ENCODE peak calls at places on chromosomes 3 and 15, in seven cellular contexts. Q is endothelial cell of umbilical vein, W is heart right ventricle, Y is HCT116, Z is pancreas, S is psoas muscle, R is fibroblast of the aortic adventitia. N is an unnamed sample.
A peak's percentile ranks its signal among the peaks of the same experiment; 100 is the strongest.

GRCh38 chr15:79593119-79593869 is 161.2 kb downstream of the MINAR1 start:
- DNase-seq in Q (peak; percentile 3), W (no peak), Y (no peak), Z (no peak), S (no peak), R (peak; percentile 16), N (peak; percentile 8)

GRCh38 chr15:33852094-33852493 is 116.2 kb upstream of the CHRM5 start:
- DNase-seq in Q (no peak), W (no peak), Y (no peak), Z (no peak), S (no peak), R (peak; percentile 79), N (no peak)

GRCh38 chr3:121943434-121943833 is 49.2 kb downstream of the SLC15A2 start:
- DNase-seq in Q (no peak), W (no peak), Y (no peak), Z (no peak), S (no peak), R (no peak), N (no peak)

GRCh38 chr3:7917443-7918151 is 584.0 kb upstream of the LMCD1 start:
- DNase-seq in Q (no peak), W (no peak), Y (no peak), Z (no peak), S (no peak), R (no peak), N (no peak)

GRCh38 chr15:33700695-33701303 is 267.5 kb upstream of the CHRM5 start:
- DNase-seq in Q (peak; percentile 85), W (peak; percentile 52), Y (peak; percentile 67), Z (peak; percentile 79), S (peak; percentile 69), R (peak; percentile 83), N (peak; percentile 34)

GRCh38 chr15:92454525-92455105 is 60.9 kb downstream of the ST8SIA2 start:
- DNase-seq in Q (no peak), W (no peak), Y (no peak), Z (no peak), S (no peak), R (no peak), N (no peak)

GRCh38 chr15:33735637-33736247 is 232.6 kb upstream of the CHRM5 start:
- DNase-seq in Q (peak; percentile 32), W (no peak), Y (peak; percentile 26), Z (no peak), S (no peak), R (peak; percentile 54), N (no peak)

GRCh38 chr15:101068961-101069734 is 150.0 kb downstream of the LRRK1 start:
- DNase-seq in Q (peak; percentile 33), W (no peak), Y (no peak), Z (no peak), S (no peak), R (no peak), N (no peak)

GRCh38 chr3:129608087-129608935 is 1.8 kb upstream of the PLXND1 start:
- DNase-seq in Q (peak; percentile 59), W (peak; percentile 24), Y (no peak), Z (no peak), S (no peak), R (peak; percentile 46), N (no peak)

GRCh38 chr3:42872718-42873117 is 3.0 kb downstream of the CYP8B1 start:
- DNase-seq in Q (no peak), W (no peak), Y (no peak), Z (no peak), S (peak; percentile 26), R (peak; percentile 7), N (no peak)

GRCh38 chr3:127483902-127484591 is 106.5 kb downstream of the TPRA1 start:
- DNase-seq in Q (no peak), W (no peak), Y (no peak), Z (peak; percentile 29), S (no peak), R (no peak), N (no peak)

GRCh38 chr3:38227989-38228388 is 37.6 kb upstream of the SLC22A13 start:
- DNase-seq in Q (peak; percentile 41), W (no peak), Y (no peak), Z (no peak), S (no peak), R (peak; percentile 67), N (peak; percentile 35)

GRCh38 chr3:181363231-181363630 is 348.5 kb upstream of the SOX2 start:
- DNase-seq in Q (no peak), W (no peak), Y (no peak), Z (no peak), S (no peak), R (no peak), N (no peak)

GRCh38 chr3:130345487-130346079 is at the start of gene COL6A5:
- DNase-seq in Q (no peak), W (peak; percentile 3), Y (no peak), Z (peak; percentile 28), S (no peak), R (no peak), N (no peak)

GRCh38 chr3:13200951-13201350 is 127.7 kb upstream of the IQSEC1 start:
- DNase-seq in Q (no peak), W (no peak), Y (no peak), Z (no peak), S (no peak), R (no peak), N (no peak)

GRCh38 chr3:108127301-108127988 is 36.6 kb upstream of the CD47 start:
- DNase-seq in Q (no peak), W (no peak), Y (no peak), Z (no peak), S (no peak), R (no peak), N (no peak)

GRCh38 chr3:141303481-141304223 is 64.7 kb upstream of the ZBTB38 start:
- DNase-seq in Q (peak; percentile 86), W (no peak), Y (peak; percentile 51), Z (no peak), S (no peak), R (peak; percentile 92), N (peak; percentile 25)

GRCh38 chr3:14461748-14462324 is 59.4 kb downstream of the SLC6A6 start:
- DNase-seq in Q (peak; percentile 73), W (peak; percentile 51), Y (peak; percentile 32), Z (no peak), S (no peak), R (peak; percentile 77), N (no peak)

GRCh38 chr3:66220066-66220465 is 735 bp upstream of the SLC25A26 start:
- DNase-seq in Q (peak; percentile 24), W (no peak), Y (no peak), Z (no peak), S (no peak), R (no peak), N (no peak)

GRCh38 chr3:127791221-127791913 is 30.9 kb downstream of the MGLL start:
- DNase-seq in Q (no peak), W (no peak), Y (no peak), Z (no peak), S (no peak), R (peak; percentile 39), N (peak; percentile 68)

GRCh38 chr3:114365268-114365667 is 71.4 kb downstream of the TIGIT start:
- DNase-seq in Q (no peak), W (no peak), Y (no peak), Z (no peak), S (no peak), R (no peak), N (peak; percentile 30)

GRCh38 chr3:73433681-73434080 is 191.1 kb downstream of the PDZRN3 start:
- DNase-seq in Q (no peak), W (no peak), Y (no peak), Z (no peak), S (no peak), R (no peak), N (no peak)

GRCh38 chr15:40906101-40906946 is 12.1 kb downstream of the VPS18 start:
- DNase-seq in Q (peak; percentile 98), W (peak; percentile 90), Y (peak; percentile 90), Z (peak; percentile 97), S (peak; percentile 89), R (peak; percentile 98), N (peak; percentile 53)

GRCh38 chr3:69240651-69241578 is 118.5 kb upstream of the LMOD3 start:
- DNase-seq in Q (peak; percentile 80), W (no peak), Y (no peak), Z (no peak), S (no peak), R (peak; percentile 21), N (no peak)

GRCh38 chr3:36542186-36542585 is 161.9 kb downstream of the STAC start:
- DNase-seq in Q (no peak), W (no peak), Y (no peak), Z (no peak), S (no peak), R (peak; percentile 67), N (no peak)

GRCh38 chr3:133464573-133464972 is 64.7 kb downstream of the BFSP2 start:
- DNase-seq in Q (peak; percentile 52), W (no peak), Y (no peak), Z (no peak), S (no peak), R (peak; percentile 64), N (no peak)
- H3K4me3 ChIP-seq in Q (no peak overlapping the region), W (no peak overlapping the region), Y (no peak overlapping the region), Z (no peak overlapping the region), S (no peak overlapping the region), R (no peak overlapping the region), N (no peak overlapping the region)

GRCh38 chr15:55615445-55615844 is 27.3 kb upstream of the PYGO1 start:
- DNase-seq in Q (no peak), W (no peak), Y (no peak), Z (no peak), S (no peak), R (no peak), N (no peak)
- H3K4me3 ChIP-seq in Q (no peak overlapping the region), W (no peak overlapping the region), Y (no peak overlapping the region), Z (no peak overlapping the region), S (no peak overlapping the region), R (no peak overlapping the region), N (no peak overlapping the region)

GRCh38 chr3:151085889-151086483 is 522 bp downstream of the MED12L start:
- DNase-seq in Q (no peak), W (peak; percentile 15), Y (no peak), Z (peak; percentile 65), S (peak; percentile 21), R (no peak), N (no peak)

GRCh38 chr3:151085227-151085888 is at the start of gene MED12L:
- DNase-seq in Q (peak; percentile 53), W (peak; percentile 77), Y (peak; percentile 45), Z (peak; percentile 91), S (peak; percentile 71), R (peak; percentile 62), N (peak; percentile 39)

GRCh38 chr3:151086484-151087456 is 1.3 kb downstream of the MED12L start:
- DNase-seq in Q (peak; percentile 76), W (peak; percentile 67), Y (peak; percentile 22), Z (peak; percentile 84), S (peak; percentile 71), R (peak; percentile 78), N (peak; percentile 70)

GRCh38 chr3:151084893-151085226 is 604 bp upstream of the MED12L start:
- DNase-seq in Q (no peak), W (no peak), Y (no peak), Z (no peak), S (no peak), R (no peak), N (no peak)

GRCh38 chr3:151087648-151088047 is 2.2 kb downstream of the MED12L start:
- DNase-seq in Q (no peak), W (no peak), Y (no peak), Z (no peak), S (no peak), R (no peak), N (no peak)
- H3K4me3 ChIP-seq in Q (no peak overlapping the region), W (peak overlapping the region; percentile 66), Y (no peak overlapping the region), Z (no peak overlapping the region), S (no peak overlapping the region), R (no peak overlapping the region), N (no peak overlapping the region)

DNA sequence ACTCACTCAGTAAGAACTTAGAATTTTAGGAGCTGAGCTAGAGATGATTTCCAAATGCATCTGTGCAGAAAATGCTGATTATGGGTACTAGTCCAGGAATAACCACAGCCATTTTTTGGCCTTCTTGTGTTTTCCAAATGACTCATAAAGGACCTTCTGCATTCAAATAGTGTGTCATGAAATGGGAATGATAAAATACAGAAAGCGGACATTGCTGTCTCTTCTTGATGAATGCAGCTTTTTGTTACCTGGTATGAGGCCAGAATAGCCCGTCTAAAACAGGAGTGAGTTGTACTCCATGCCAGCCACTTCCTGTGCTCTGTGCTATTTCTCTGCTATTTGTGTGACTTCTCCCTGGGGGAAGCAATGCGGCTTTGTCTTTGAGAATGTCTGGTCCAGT is 20.5 kb upstream of the FRMD5 start:
- DNase-seq in Q (peak; percentile 61), W (no peak), Y (peak; percentile 85), Z (no peak), S (no peak), R (peak; percentile 95), N (peak; percentile 60)
- H3K4me3 ChIP-seq in Q (no peak overlapping the region), W (no peak overlapping the region), Y (no peak overlapping the region), Z (no peak overlapping the region), S (no peak overlapping the region), R (no peak overlapping the region), N (no peak overlapping the region)

N was measured in skeletal muscle cell.